ENCODE peak calls at places on chromosomes 2 and 18, in eight cellular contexts. One of them, this sample, is unnamed.
A peak's percentile ranks its signal among the peaks of the same experiment; 100 is the strongest.

GRCh38 chr2:126658910-126659613 is 3.1 kb downstream of the GYPC start:
- DNase-seq in BJ: no peak
- DNase-seq in cardiac fibroblast: peak; percentile 94
- DNase-seq in right lobe of liver: peak; percentile 72
- DNase-seq in tibial artery: peak; percentile 87
- DNase-seq in endothelial cell: no peak
- DNase-seq in AG10803: peak; percentile 87
- DNase-seq in right atrium auricular region: peak; percentile 92
- DNase-seq in this sample: peak; percentile 16

GRCh38 chr2:38224821-38225450 is 149.0 kb upstream of the CYP1B1 start:
- DNase-seq in AG10803: no peak
- DNase-seq in cardiac fibroblast: peak; percentile 40
- DNase-seq in right atrium auricular region: no peak
- DNase-seq in endothelial cell: no peak
- DNase-seq in BJ: no peak
- DNase-seq in tibial artery: no peak
- DNase-seq in right lobe of liver: no peak
- DNase-seq in this sample: no peak

GRCh38 chr2:28650261-28650584 is 101.4 kb upstream of the PPP1CB start:
- DNase-seq in tibial artery: peak; percentile 24
- DNase-seq in endothelial cell: no peak
- DNase-seq in AG10803: no peak
- DNase-seq in right lobe of liver: no peak
- DNase-seq in cardiac fibroblast: no peak
- DNase-seq in BJ: no peak
- DNase-seq in right atrium auricular region: no peak
- DNase-seq in this sample: no peak

GRCh38 chr2:180520816-180521595 is 459.4 kb upstream of the UBE2E3 start:
- DNase-seq in endothelial cell: no peak
- DNase-seq in BJ: no peak
- DNase-seq in right lobe of liver: no peak
- DNase-seq in right atrium auricular region: no peak
- DNase-seq in AG10803: peak; percentile 25
- DNase-seq in tibial artery: no peak
- DNase-seq in cardiac fibroblast: peak; percentile 4
- DNase-seq in this sample: peak; percentile 67

GRCh38 chr2:109285244-109285651 is 156.2 kb downstream of the SH3RF3 start:
- DNase-seq in cardiac fibroblast: peak; percentile 31
- DNase-seq in right atrium auricular region: no peak
- DNase-seq in BJ: peak; percentile 8
- DNase-seq in AG10803: peak; percentile 33
- DNase-seq in tibial artery: no peak
- DNase-seq in endothelial cell: no peak
- DNase-seq in right lobe of liver: no peak
- DNase-seq in this sample: no peak

GRCh38 chr2:190853659-190854386 is 26.8 kb upstream of the GLS start:
- DNase-seq in right lobe of liver: no peak
- DNase-seq in cardiac fibroblast: peak; percentile 55
- DNase-seq in AG10803: peak; percentile 39
- DNase-seq in tibial artery: no peak
- DNase-seq in BJ: no peak
- DNase-seq in endothelial cell: no peak
- DNase-seq in right atrium auricular region: no peak
- DNase-seq in this sample: no peak

GRCh38 chr2:8528863-8529262 is 153.0 kb upstream of the ID2 start:
- DNase-seq in right atrium auricular region: no peak
- DNase-seq in BJ: no peak
- DNase-seq in AG10803: no peak
- DNase-seq in cardiac fibroblast: no peak
- DNase-seq in right lobe of liver: no peak
- DNase-seq in endothelial cell: no peak
- DNase-seq in tibial artery: no peak
- DNase-seq in this sample: no peak

GRCh38 chr2:159853101-159853500 is 55.1 kb upstream of the CD302 start:
- DNase-seq in right atrium auricular region: no peak
- DNase-seq in right lobe of liver: no peak
- DNase-seq in endothelial cell: no peak
- DNase-seq in cardiac fibroblast: no peak
- DNase-seq in tibial artery: no peak
- DNase-seq in BJ: no peak
- DNase-seq in AG10803: no peak
- DNase-seq in this sample: no peak

GRCh38 chr2:199704358-199705238 is 146.4 kb downstream of the FTCDNL1 start:
- DNase-seq in right lobe of liver: peak; percentile 59
- DNase-seq in BJ: no peak
- DNase-seq in cardiac fibroblast: peak; percentile 6
- DNase-seq in tibial artery: no peak
- DNase-seq in right atrium auricular region: no peak
- DNase-seq in endothelial cell: peak; percentile 26
- DNase-seq in AG10803: peak; percentile 34
- DNase-seq in this sample: no peak

GRCh38 chr2:3432693-3433338 is 53.3 kb downstream of the TRAPPC12 start:
- DNase-seq in right lobe of liver: no peak
- DNase-seq in right atrium auricular region: no peak
- DNase-seq in AG10803: no peak
- DNase-seq in endothelial cell: no peak
- DNase-seq in tibial artery: no peak
- DNase-seq in BJ: no peak
- DNase-seq in cardiac fibroblast: no peak
- DNase-seq in this sample: no peak

GRCh38 chr18:12455511-12455910 is 47.8 kb downstream of the PRELID3A start:
- DNase-seq in right lobe of liver: no peak
- DNase-seq in AG10803: no peak
- DNase-seq in BJ: no peak
- DNase-seq in endothelial cell: no peak
- DNase-seq in right atrium auricular region: no peak
- DNase-seq in tibial artery: no peak
- DNase-seq in cardiac fibroblast: peak; percentile 15
- DNase-seq in this sample: no peak

GRCh38 chr18:48640566-48641270 is 101.9 kb downstream of the CTIF start:
- DNase-seq in right lobe of liver: peak; percentile 11
- DNase-seq in cardiac fibroblast: no peak
- DNase-seq in right atrium auricular region: no peak
- DNase-seq in BJ: no peak
- DNase-seq in AG10803: peak; percentile 16
- DNase-seq in endothelial cell: no peak
- DNase-seq in tibial artery: peak; percentile 46
- DNase-seq in this sample: no peak

GRCh38 chr2:134021830-134022524 is 231.9 kb upstream of the MGAT5 start:
- DNase-seq in endothelial cell: no peak
- DNase-seq in cardiac fibroblast: no peak
- DNase-seq in right atrium auricular region: no peak
- DNase-seq in AG10803: no peak
- DNase-seq in BJ: no peak
- DNase-seq in tibial artery: no peak
- DNase-seq in right lobe of liver: no peak
- DNase-seq in this sample: no peak

GRCh38 chr2:227386630-227387029 is 1.1 kb downstream of the SCYGR1 start:
- DNase-seq in right atrium auricular region: no peak
- DNase-seq in BJ: no peak
- DNase-seq in cardiac fibroblast: no peak
- DNase-seq in endothelial cell: no peak
- DNase-seq in tibial artery: no peak
- DNase-seq in right lobe of liver: no peak
- DNase-seq in AG10803: no peak
- DNase-seq in this sample: no peak

GRCh38 chr2:113767811-113768210 is 11.4 kb upstream of the SLC35F5 start:
- DNase-seq in tibial artery: no peak
- DNase-seq in endothelial cell: no peak
- DNase-seq in cardiac fibroblast: no peak
- DNase-seq in AG10803: no peak
- DNase-seq in BJ: no peak
- DNase-seq in right atrium auricular region: no peak
- DNase-seq in right lobe of liver: no peak
- DNase-seq in this sample: no peak

GRCh38 chr2:113757059-113757657 is 716 bp upstream of the SLC35F5 start:
- DNase-seq in endothelial cell: peak; percentile 7
- DNase-seq in BJ: peak; percentile 4
- DNase-seq in cardiac fibroblast: no peak
- DNase-seq in tibial artery: no peak
- DNase-seq in right lobe of liver: no peak
- DNase-seq in AG10803: no peak
- DNase-seq in right atrium auricular region: no peak
- DNase-seq in this sample: no peak

GRCh38 chr2:113760400-113760799 is 4.0 kb upstream of the SLC35F5 start:
- DNase-seq in right lobe of liver: no peak
- DNase-seq in endothelial cell: no peak
- DNase-seq in tibial artery: no peak
- DNase-seq in right atrium auricular region: no peak
- DNase-seq in cardiac fibroblast: peak; percentile 92
- DNase-seq in BJ: peak; percentile 16
- DNase-seq in AG10803: peak; percentile 44
- DNase-seq in this sample: peak; percentile 85

GRCh38 chr2:113762377-113763118 is 6.1 kb upstream of the SLC35F5 start:
- DNase-seq in right lobe of liver: no peak
- DNase-seq in AG10803: peak; percentile 90
- DNase-seq in endothelial cell: no peak
- DNase-seq in right atrium auricular region: no peak
- DNase-seq in tibial artery: no peak
- DNase-seq in cardiac fibroblast: peak; percentile 81
- DNase-seq in BJ: peak; percentile 75
- DNase-seq in this sample: peak; percentile 86
- TF ChIP-seq CTCF in right lobe of liver: no peak
- TF ChIP-seq CTCF in AG10803: no peak
- TF ChIP-seq CTCF in endothelial cell: no peak
- TF ChIP-seq CTCF in right atrium auricular region: no peak
- TF ChIP-seq CTCF in tibial artery: no peak
- TF ChIP-seq CTCF in cardiac fibroblast: no peak
- TF ChIP-seq CTCF in BJ: no peak
- TF ChIP-seq CTCF in this sample: no peak

DNA sequence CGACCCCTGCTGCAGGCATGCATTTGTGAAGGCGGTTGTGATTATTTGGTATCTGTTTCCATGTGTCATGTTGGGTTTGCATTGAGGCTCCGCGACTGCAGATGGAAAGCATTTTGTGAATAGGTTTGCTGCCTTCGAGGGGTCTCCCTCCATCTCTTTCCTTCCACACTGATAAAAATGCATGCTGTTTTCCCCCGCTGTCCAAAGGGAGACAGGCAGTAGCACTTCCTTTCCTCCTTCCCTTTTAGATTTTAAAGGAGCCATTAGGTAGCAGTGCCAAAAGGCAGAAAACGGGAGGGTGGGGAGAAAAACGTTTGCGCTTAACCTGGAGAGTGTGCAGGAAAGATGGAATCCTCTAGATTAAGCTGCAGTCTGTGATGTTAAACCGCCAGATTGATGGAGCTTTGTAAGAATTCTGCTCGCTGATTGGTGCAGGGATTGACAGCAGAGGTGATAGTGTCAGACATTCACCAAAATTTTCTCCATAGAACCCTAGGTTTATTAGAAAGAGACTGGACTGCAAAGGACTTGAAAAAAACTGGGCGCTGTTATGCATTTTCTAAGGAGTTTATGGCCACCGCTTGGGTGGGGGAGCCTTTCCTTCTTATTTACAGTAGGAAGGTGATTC is 653 bp downstream of the MAPRE2 start:
- DNase-seq in cardiac fibroblast: peak; percentile 12
- DNase-seq in right lobe of liver: no peak
- DNase-seq in right atrium auricular region: no peak
- DNase-seq in BJ: no peak
- DNase-seq in AG10803: no peak
- DNase-seq in tibial artery: no peak
- DNase-seq in endothelial cell: no peak
- DNase-seq in this sample: no peak
- TF ChIP-seq CTCF in cardiac fibroblast: no peak
- TF ChIP-seq CTCF in right lobe of liver: no peak
- TF ChIP-seq CTCF in right atrium auricular region: no peak
- TF ChIP-seq CTCF in BJ: no peak
- TF ChIP-seq CTCF in AG10803: peak; percentile 10
- TF ChIP-seq CTCF in tibial artery: no peak
- TF ChIP-seq CTCF in endothelial cell: no peak
- TF ChIP-seq CTCF in this sample: no peak

GRCh38 chr2:176682278-176682677 is 413.0 kb downstream of the MTX2 start:
- DNase-seq in cardiac fibroblast: peak; percentile 13
- DNase-seq in right lobe of liver: no peak
- DNase-seq in endothelial cell: no peak
- DNase-seq in tibial artery: no peak
- DNase-seq in right atrium auricular region: no peak
- DNase-seq in BJ: no peak
- DNase-seq in AG10803: peak; percentile 64
- DNase-seq in this sample: no peak

GRCh38 chr2:176686328-176686727 is 417.1 kb downstream of the MTX2 start:
- DNase-seq in AG10803: no peak
- DNase-seq in tibial artery: no peak
- DNase-seq in right lobe of liver: no peak
- DNase-seq in endothelial cell: no peak
- DNase-seq in right atrium auricular region: no peak
- DNase-seq in BJ: no peak
- DNase-seq in cardiac fibroblast: no peak
- DNase-seq in this sample: no peak

GRCh38 chr2:176685908-176686307 is 416.7 kb downstream of the MTX2 start:
- DNase-seq in endothelial cell: no peak
- DNase-seq in AG10803: peak; percentile 25
- DNase-seq in right lobe of liver: no peak
- DNase-seq in cardiac fibroblast: no peak
- DNase-seq in BJ: no peak
- DNase-seq in right atrium auricular region: no peak
- DNase-seq in tibial artery: no peak
- DNase-seq in this sample: no peak

GRCh38 chr2:176681584-176682115 is 412.4 kb downstream of the MTX2 start:
- DNase-seq in AG10803: no peak
- DNase-seq in endothelial cell: no peak
- DNase-seq in cardiac fibroblast: no peak
- DNase-seq in right lobe of liver: no peak
- DNase-seq in right atrium auricular region: no peak
- DNase-seq in BJ: no peak
- DNase-seq in tibial artery: no peak
- DNase-seq in this sample: no peak

DNA sequence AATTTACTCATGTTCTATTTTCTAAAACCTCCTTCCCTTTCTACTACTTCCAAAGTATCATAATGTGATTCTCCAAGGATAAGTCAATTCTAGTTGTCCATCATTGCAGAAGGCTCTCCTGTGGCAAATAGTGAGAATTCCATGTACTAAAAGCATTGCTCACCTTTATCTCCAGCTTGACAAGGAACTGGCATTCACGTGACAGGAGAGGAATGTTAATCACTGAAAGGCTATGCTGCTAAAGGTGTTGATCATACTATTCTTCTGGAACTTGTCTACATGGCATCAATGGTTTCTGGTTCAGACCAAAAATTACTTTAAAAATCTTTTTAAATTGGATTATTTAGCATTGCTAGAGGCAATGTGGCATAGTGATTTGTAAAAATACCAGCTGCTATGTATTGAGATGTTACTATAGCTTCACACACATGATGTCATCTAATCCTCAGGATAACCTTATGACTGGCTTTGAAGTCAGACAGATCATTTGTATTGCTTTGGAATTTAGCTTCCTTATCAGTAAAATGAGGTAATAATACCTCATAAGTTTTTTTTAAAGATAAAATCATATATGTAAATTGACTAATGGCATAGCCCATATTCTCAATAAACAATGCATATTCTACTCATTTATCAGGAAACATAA is 414.4 kb downstream of the MTX2 start:
- DNase-seq in AG10803: no peak
- DNase-seq in endothelial cell: no peak
- DNase-seq in right atrium auricular region: no peak
- DNase-seq in right lobe of liver: no peak
- DNase-seq in BJ: no peak
- DNase-seq in tibial artery: no peak
- DNase-seq in cardiac fibroblast: no peak
- DNase-seq in this sample: no peak
- TF ChIP-seq CTCF in AG10803: no peak
- TF ChIP-seq CTCF in endothelial cell: no peak
- TF ChIP-seq CTCF in right atrium auricular region: no peak
- TF ChIP-seq CTCF in right lobe of liver: no peak
- TF ChIP-seq CTCF in BJ: no peak
- TF ChIP-seq CTCF in tibial artery: no peak
- TF ChIP-seq CTCF in cardiac fibroblast: no peak
- TF ChIP-seq CTCF in this sample: no peak

GRCh38 chr2:216222650-216223352 is 113.7 kb downstream of the XRCC5 start:
- DNase-seq in AG10803: peak; percentile 41
- DNase-seq in BJ: no peak
- DNase-seq in right atrium auricular region: no peak
- DNase-seq in endothelial cell: no peak
- DNase-seq in tibial artery: no peak
- DNase-seq in cardiac fibroblast: peak; percentile 14
- DNase-seq in right lobe of liver: no peak
- DNase-seq in this sample: peak; percentile 63
- TF ChIP-seq CTCF in AG10803: peak; percentile 58
- TF ChIP-seq CTCF in BJ: peak; percentile 51
- TF ChIP-seq CTCF in right atrium auricular region: no peak
- TF ChIP-seq CTCF in endothelial cell: no peak
- TF ChIP-seq CTCF in tibial artery: no peak
- TF ChIP-seq CTCF in cardiac fibroblast: peak; percentile 51
- TF ChIP-seq CTCF in right lobe of liver: no peak
- TF ChIP-seq CTCF in this sample: peak; percentile 76